ENCODE peak calls at places on chromosomes 12 and 14, in five cellular contexts. O is C1 segment of cervical spinal cord, E is NCI-H460, C is AG10803, H is HTR-8/SVneo. L is an unnamed sample.

GRCh38 chr14:28762949-28763313 is 3.7 kb upstream of the FOXG1 start:
- DNase-seq in O (no peak), E (no peak), C (no peak), H (no peak), L (no peak)

GRCh38 chr14:85471156-85471555 is 58.8 kb upstream of the FLRT2 start:
- DNase-seq in O (no peak), E (no peak), C (peak), H (no peak), L (no peak)

GRCh38 chr14:37048666-37049071 is 123.7 kb downstream of the SLC25A21 start:
- DNase-seq in O (no peak), E (no peak), C (no peak), H (no peak), L (no peak)

GRCh38 chr14:72818998-72819397 is 74.9 kb downstream of the DPF3 start:
- DNase-seq in O (no peak), E (no peak), C (no peak), H (no peak), L (no peak)

GRCh38 chr12:95623554-95624170 is 72.4 kb upstream of the USP44 start:
- DNase-seq in O (no peak), E (peak), C (peak), H (peak), L (peak)

GRCh38 chr12:81095470-81096232 is 17.8 kb downstream of the ACSS3 start:
- DNase-seq in O (no peak), E (no peak), C (no peak), H (no peak), L (no peak)

GRCh38 chr14:22887990-22888378 is 5.0 kb downstream of the REM2 start:
- DNase-seq in O (no peak), E (no peak), C (no peak), H (no peak), L (no peak)

GRCh38 chr12:116313194-116313910 is 35.9 kb upstream of the MED13L start:
- DNase-seq in O (no peak), E (no peak), C (no peak), H (no peak), L (no peak)

GRCh38 chr12:40226652-40227051 is 1.9 kb downstream of the LRRK2 start:
- DNase-seq in O (no peak), E (no peak), C (peak), H (no peak), L (no peak)

GRCh38 chr14:67413806-67414769 is 2.1 kb upstream of the PLEK2 start:
- DNase-seq in O (no peak), E (no peak), C (peak), H (peak), L (peak)

GRCh38 chr12:77847060-77847541 is 16.4 kb downstream of the NAV3 start:
- DNase-seq in O (no peak), E (no peak), C (peak), H (no peak), L (no peak)

L was measured in HCT116.